ENCODE peak calls at places on chromosomes 16 and 17, in seven cellular contexts. S, I, N, Q, D, A and B are unnamed samples.

GRCh38 chr16:17364319-17365210 is 106.2 kb downstream of the XYLT1 start:
- DNase-seq in S (no peak), I (no peak), N (no peak), Q (peak), D (peak), A (peak), B (no peak)

GRCh38 chr17:19386276-19386863 is 620 bp downstream of the MFAP4 start:
- DNase-seq in S (peak), I (no peak), N (peak), Q (peak), D (peak), A (peak), B (no peak)

GRCh38 chr16:75106351-75107274 is 10.0 kb downstream of the LDHD start:
- DNase-seq in S (no peak), I (no peak), N (no peak), Q (no peak), D (no peak), A (no peak), B (no peak)

GRCh38 chr17:49926886-49927285 is 42.1 kb upstream of the DLX4 start:
- DNase-seq in S (no peak), I (no peak), N (peak), Q (no peak), D (no peak), A (no peak), B (no peak)

GRCh38 chr17:56109811-56110210 is 43.5 kb upstream of the ANKFN1 start:
- DNase-seq in S (no peak), I (no peak), N (no peak), Q (no peak), D (no peak), A (no peak), B (no peak)

GRCh38 chr17:19718613-19719364 is 2.4 kb upstream of the SLC47A2 start:
- DNase-seq in S (no peak), I (no peak), N (no peak), Q (no peak), D (no peak), A (no peak), B (no peak)

GRCh38 chr17:31067699-31068184 is 27.0 kb upstream of the NF1 start:
- DNase-seq in S (no peak), I (no peak), N (no peak), Q (peak), D (peak), A (peak), B (no peak)

GRCh38 chr17:42409467-42410351 is 13.3 kb downstream of the CAVIN1 start:
- DNase-seq in S (peak), I (no peak), N (peak), Q (peak), D (peak), A (peak), B (no peak)

DNA sequence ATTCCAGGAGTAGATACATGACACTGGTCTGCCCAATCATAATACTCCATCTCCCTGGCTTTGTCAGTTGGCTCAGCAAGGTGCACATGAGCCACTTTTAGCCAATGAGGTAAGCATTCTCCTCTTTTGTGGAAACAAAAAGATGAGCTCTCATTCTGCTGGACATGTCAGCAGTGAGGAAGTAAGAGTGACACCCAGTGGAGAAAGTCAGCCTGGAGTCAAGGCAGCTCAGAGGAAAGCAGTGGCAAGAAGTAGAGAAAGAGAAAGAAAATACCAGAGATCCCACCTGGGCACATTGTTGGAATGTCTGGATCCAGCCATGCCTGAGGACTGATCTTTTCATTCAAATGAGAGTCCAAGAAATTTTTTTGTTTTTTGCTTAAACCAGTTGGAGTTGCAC is 496.9 kb upstream of the C16orf82 start:
- DNase-seq in S (no peak), I (no peak), N (no peak), Q (no peak), D (no peak), A (no peak), B (no peak)
- TF ChIP-seq CTCF in S (no peak), I (peak), N (no peak), Q (peak), D (no peak), A (no peak), B (peak)

GRCh38 chr16:852451-853185 is 52.1 kb upstream of the GNG13 start:
- DNase-seq in S (no peak), I (no peak), N (no peak), Q (no peak), D (no peak), A (no peak), B (no peak)
- TF ChIP-seq CTCF in S (no peak), I (no peak), N (no peak), Q (no peak), D (no peak), A (no peak), B (no peak)

GRCh38 chr17:65814418-65814817 is 253.0 kb upstream of the AXIN2 start:
- DNase-seq in S (no peak), I (no peak), N (no peak), Q (no peak), D (no peak), A (no peak), B (no peak)

GRCh38 chr17:65809366-65809765 is 247.9 kb upstream of the AXIN2 start:
- DNase-seq in S (no peak), I (no peak), N (no peak), Q (no peak), D (no peak), A (peak), B (no peak)

GRCh38 chr17:65813306-65813705 is 251.9 kb upstream of the AXIN2 start:
- DNase-seq in S (no peak), I (no peak), N (no peak), Q (no peak), D (peak), A (no peak), B (no peak)

GRCh38 chr17:65807361-65807760 is 245.9 kb upstream of the AXIN2 start:
- DNase-seq in S (no peak), I (no peak), N (no peak), Q (no peak), D (no peak), A (no peak), B (no peak)

GRCh38 chr17:65811043-65811442 is 249.6 kb upstream of the AXIN2 start:
- DNase-seq in S (no peak), I (no peak), N (no peak), Q (no peak), D (no peak), A (no peak), B (no peak)
- TF ChIP-seq CTCF in S (no peak), I (no peak), N (no peak), Q (no peak), D (no peak), A (no peak), B (no peak)

DNA sequence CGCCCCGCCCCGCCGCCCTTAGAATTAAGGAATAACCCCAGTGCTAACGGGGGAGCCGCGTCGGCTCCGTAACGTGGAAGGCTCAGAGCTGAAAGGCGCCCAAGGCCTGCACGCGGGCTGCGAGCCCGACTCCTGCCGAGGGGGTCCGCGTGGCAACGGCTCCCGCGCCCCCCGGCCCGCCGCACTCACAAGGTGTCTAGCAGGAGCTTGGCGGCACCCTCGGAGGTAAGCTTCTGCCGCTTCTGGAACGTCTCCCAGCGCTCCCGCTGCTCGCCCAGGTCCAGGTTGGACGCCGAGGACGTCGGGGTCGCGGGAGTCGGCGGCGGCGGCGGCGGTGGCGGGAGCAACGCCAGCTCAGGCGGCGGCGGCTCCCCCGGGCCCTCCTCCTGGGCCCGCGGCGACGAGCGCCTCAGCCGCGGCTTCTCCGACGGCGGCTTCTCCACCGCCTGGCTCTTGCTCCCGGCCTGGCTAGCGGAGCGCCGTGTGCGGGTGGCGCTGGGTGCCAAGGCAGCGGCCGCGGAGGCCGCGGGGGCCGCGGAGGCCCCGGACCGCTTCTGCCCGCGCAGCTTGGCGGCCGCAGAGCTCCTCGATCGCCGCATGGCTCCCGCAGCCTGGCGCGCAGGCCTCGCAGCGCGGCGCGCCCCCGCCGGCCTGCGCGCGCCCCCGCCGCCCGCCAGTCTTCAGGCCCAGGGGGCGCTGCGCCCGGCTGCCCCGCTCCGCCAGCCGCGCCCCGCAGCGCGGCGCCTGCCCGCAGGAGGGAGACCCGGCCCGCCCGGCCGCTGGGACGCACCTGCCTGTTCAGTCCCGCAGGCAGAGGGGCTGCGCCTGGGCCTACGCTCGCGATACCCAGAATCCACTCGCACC is at the start of gene CENPV:
- DNase-seq in S (no peak), I (peak), N (no peak), Q (no peak), D (no peak), A (no peak), B (peak)
- TF ChIP-seq CTCF in S (no peak), I (peak), N (no peak), Q (peak), D (peak), A (peak), B (peak)

DNA sequence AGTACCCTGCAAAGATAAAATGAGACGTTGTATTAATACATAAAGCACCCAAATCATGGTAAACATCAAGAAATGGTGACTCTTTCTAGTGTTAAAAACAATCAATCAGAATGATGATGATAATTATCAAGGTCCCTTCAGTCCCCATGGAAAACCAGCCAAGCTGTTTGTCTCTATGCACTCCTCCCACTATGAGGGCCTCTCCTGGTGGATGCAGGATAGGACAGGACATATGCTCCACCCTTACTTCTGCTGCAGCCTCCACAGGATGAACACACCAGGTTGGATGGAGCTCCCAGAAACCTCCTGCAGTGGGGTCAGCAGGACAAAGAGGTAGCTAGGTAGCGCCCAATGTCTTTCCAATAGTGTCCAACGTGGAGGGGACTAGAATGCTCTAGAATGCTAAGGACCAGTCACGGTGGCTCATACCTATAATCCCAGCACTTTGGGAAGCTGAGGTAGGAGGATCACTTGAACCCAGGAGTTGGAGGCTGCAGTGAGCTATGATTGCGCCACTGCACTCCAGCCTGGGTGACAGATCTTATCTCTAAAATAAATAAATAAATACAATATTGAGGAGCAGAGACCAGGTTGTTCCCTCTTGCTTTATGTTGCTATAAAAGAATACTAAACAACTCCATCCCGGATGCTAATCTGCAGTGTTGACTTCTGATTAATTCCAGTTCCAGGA is 9.9 kb upstream of the KDM8 start:
- DNase-seq in S (no peak), I (no peak), N (no peak), Q (peak), D (no peak), A (no peak), B (no peak)
- TF ChIP-seq CTCF in S (no peak), I (no peak), N (no peak), Q (peak), D (peak), A (no peak), B (no peak)

DNA sequence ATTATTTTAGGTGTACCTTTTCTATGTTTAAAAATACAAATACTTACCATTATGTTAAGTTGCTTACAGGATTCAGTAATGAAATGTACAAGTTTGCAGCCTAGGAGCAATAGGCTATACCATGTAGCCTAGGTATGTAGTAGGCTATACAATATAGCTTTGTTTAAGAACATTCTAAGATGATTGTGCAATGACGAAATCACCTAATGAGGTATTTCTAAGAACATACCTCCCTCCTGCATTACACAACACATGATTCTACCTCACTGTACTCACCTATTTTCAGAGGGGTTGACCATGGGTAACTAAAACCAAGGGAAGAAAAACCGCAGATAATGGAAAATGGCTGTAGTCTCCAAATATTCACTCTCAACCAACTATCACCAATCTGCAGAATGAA is 35.3 kb upstream of the TBC1D3K start:
- DNase-seq in S (no peak), I (no peak), N (no peak), Q (no peak), D (no peak), A (peak), B (no peak)
- TF ChIP-seq CTCF in S (no peak), I (no peak), N (no peak), Q (no peak), D (no peak), A (no peak), B (no peak)

DNA sequence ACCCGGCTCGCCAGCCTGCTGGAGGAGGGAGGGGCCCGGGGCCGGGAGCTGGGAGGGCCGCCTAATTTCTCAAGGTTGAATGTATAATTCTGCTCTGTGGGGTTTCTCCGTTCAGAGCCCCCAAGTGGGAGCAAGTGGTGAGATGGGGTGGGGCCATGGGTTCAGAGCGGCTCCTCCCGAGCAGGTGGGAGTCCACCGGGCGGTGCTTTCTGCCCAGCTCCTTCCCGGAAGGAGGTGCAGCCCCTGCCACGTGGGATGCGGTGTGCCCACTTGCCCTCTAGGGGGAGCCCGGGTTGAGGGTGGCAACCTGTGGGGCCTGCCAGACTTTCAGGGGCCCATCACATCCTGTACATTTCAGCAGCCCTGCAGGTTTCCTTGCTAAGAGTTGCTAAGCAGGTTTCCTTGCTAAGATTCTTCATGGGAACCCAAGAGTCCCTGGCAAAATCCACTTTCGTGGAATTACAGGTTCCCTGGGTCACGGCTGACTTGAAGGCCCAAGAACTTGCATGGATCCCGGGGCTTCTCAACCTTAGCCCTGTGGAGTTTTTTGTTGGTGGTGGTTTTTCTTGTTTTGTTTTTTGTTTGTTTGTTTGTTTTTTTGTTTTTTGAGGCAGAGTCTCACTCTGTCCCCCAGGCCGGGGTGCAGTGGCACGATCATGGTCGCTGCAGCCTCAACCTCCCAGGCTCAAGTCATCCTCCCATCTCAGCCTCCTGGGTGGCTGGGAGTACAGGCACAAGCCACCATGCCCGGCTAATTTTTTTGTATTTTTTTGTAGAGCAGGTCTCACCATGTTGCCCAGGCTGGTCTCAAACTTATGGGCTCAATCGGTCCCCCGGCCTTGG is 196.6 kb upstream of the GSE1 start:
- DNase-seq in S (no peak), I (no peak), N (no peak), Q (peak), D (no peak), A (peak), B (no peak)
- TF ChIP-seq CTCF in S (no peak), I (peak), N (no peak), Q (peak), D (peak), A (peak), B (peak)

DNA sequence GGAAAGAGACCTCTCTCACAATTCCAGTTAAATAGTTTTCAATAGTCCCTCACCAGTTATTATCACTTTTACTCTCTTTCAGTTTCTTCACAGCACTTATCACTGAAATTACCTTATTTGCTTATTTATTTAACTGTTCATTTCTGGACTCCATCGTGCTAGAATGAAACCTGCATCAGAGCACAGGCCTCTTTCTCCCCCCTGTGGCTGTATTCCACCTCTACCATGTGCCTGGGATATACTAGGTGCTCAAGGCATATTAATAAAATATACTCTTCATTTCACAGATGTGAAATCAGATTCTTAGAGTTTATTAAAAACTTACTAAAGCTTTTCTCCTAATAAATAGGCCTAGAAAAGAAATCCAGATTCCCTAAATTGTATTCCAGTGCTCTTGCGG is 308.9 kb upstream of the MON1B start:
- DNase-seq in S (no peak), I (no peak), N (no peak), Q (no peak), D (no peak), A (peak), B (no peak)
- TF ChIP-seq CTCF in S (no peak), I (no peak), N (no peak), Q (no peak), D (no peak), A (peak), B (no peak)